ENCODE peak calls at places on chromosome 17, in five cellular contexts. Q is K562, P is SK-N-SH, M is GM12878, T is HepG2. X is an unnamed sample.

GRCh38 chr17:36697907-36698526 is 96.6 kb downstream of the MRM1 start:
- DNase-seq in M (no peak), T (no peak), P (no peak), Q (no peak), X (no peak)

GRCh38 chr17:27407916-27408846 is 48.1 kb upstream of the KSR1 start:
- DNase-seq in M (no peak), P (no peak), Q (no peak), T (peak), X (no peak)

GRCh38 chr17:63961355-63962207 is 11.1 kb downstream of the SCN4A start:
- DNase-seq in M (no peak), Q (peak), P (peak), T (peak), X (no peak)

GRCh38 chr17:49588726-49589555 is 13.3 kb downstream of the NXPH3 start:
- DNase-seq in Q (no peak), P (peak), T (no peak), M (no peak), X (no peak)

GRCh38 chr17:78665952-78666920 is 89.0 kb upstream of the DNAH17 start:
- DNase-seq in M (no peak), P (no peak), Q (peak), T (peak), X (peak)

GRCh38 chr17:40686192-40686591 is 17.4 kb downstream of the KRT24 start:
- DNase-seq in P (no peak), T (no peak), Q (no peak), M (no peak), X (no peak)

GRCh38 chr17:17783121-17783824 is 53.5 kb downstream of the SREBF1 start:
- DNase-seq in M (peak), Q (peak), T (no peak), P (peak), X (no peak)

GRCh38 chr17:39665642-39666221 is 583 bp downstream of the TCAP start:
- DNase-seq in M (no peak), Q (no peak), T (no peak), P (peak), X (no peak)

GRCh38 chr17:79243603-79243990 is 169.0 kb downstream of the ENGASE start:
- DNase-seq in Q (no peak), P (no peak), M (no peak), T (no peak), X (no peak)

GRCh38 chr17:78921437-78921971 is 3.7 kb downstream of the TIMP2 start:
- DNase-seq in P (peak), Q (peak), M (no peak), T (no peak), X (no peak)

GRCh38 chr17:64418506-64419339 is 28.1 kb upstream of the PECAM1 start:
- DNase-seq in Q (peak), M (no peak), T (peak), P (peak), X (peak)

GRCh38 chr17:2222901-2223616 is 80.5 kb downstream of the SMG6 start:
- DNase-seq in M (peak), T (no peak), P (no peak), Q (no peak), X (no peak)

GRCh38 chr17:50173335-50173941 is 7.6 kb downstream of the SGCA start:
- DNase-seq in Q (no peak), M (no peak), T (no peak), P (peak), X (no peak)

GRCh38 chr17:63942309-63942985 is 10.3 kb upstream of the CD79B start:
- DNase-seq in M (no peak), T (no peak), P (no peak), Q (no peak), X (no peak)

GRCh38 chr17:42686520-42687137 is 4.3 kb downstream of the CNTNAP1 start:
- DNase-seq in T (no peak), P (peak), Q (no peak), M (no peak), X (no peak)

GRCh38 chr17:63434951-63435571 is 11.0 kb downstream of the CYB561 start:
- DNase-seq in T (no peak), P (peak), Q (no peak), M (no peak), X (no peak)

GRCh38 chr17:42554250-42555121 is 1.8 kb downstream of the HSD17B1 start:
- DNase-seq in P (peak), T (peak), M (no peak), Q (peak), X (peak)

GRCh38 chr17:79664925-79665738 is 54.3 kb upstream of the RBFOX3 start:
- DNase-seq in Q (no peak), M (no peak), P (peak), T (no peak), X (no peak)

GRCh38 chr17:56834380-56835258 is 668 bp downstream of the DGKE start:
- DNase-seq in Q (peak), P (peak), T (peak), M (peak), X (peak)

GRCh38 chr17:37779554-37779953 is 34.7 kb upstream of the HNF1B start:
- DNase-seq in M (no peak), P (no peak), Q (no peak), T (no peak), X (no peak)

GRCh38 chr17:40062347-40063033 is at the start of gene THRA:
- DNase-seq in P (peak), T (no peak), Q (peak), M (no peak), X (peak)

GRCh38 chr17:79610151-79610645 is 653 bp downstream of the RBFOX3 start:
- DNase-seq in M (no peak), Q (no peak), T (no peak), P (peak), X (no peak)

GRCh38 chr17:8836821-8837426 is 30.6 kb downstream of the PIK3R6 start:
- DNase-seq in Q (no peak), M (no peak), P (no peak), T (no peak), X (no peak)
- TF ChIP-seq REST in Q (no peak), M (no peak), P (no peak), T (no peak), X (no peak)

GRCh38 chr17:21020622-21021021 is 22.2 kb downstream of the USP22 start:
- DNase-seq in P (no peak), T (no peak), M (no peak), Q (no peak), X (no peak)
- TF ChIP-seq GABPA in P (no peak), T (no peak), M (no peak), Q (no peak), X (no peak)

GRCh38 chr17:73165616-73166404 is 1.0 kb downstream of the SSTR2 start:
- DNase-seq in M (no peak), Q (no peak), T (no peak), P (peak), X (no peak)
- H3K27ac ChIP-seq in M (peak), Q (no peak), T (no peak), P (no peak), X (no peak)

GRCh38 chr17:8859804-8860430 is 7.6 kb downstream of the PIK3R6 start:
- DNase-seq in P (no peak), M (no peak), T (no peak), Q (no peak), X (no peak)

GRCh38 chr17:8859029-8859803 is 8.3 kb downstream of the PIK3R6 start:
- DNase-seq in M (no peak), Q (peak), P (no peak), T (peak), X (no peak)

GRCh38 chr17:8855477-8856204 is 11.8 kb downstream of the PIK3R6 start:
- DNase-seq in P (no peak), Q (no peak), T (no peak), M (peak), X (no peak)

GRCh38 chr17:8857919-8858318 is 9.6 kb downstream of the PIK3R6 start:
- DNase-seq in Q (no peak), P (no peak), M (peak), T (no peak), X (no peak)

DNA sequence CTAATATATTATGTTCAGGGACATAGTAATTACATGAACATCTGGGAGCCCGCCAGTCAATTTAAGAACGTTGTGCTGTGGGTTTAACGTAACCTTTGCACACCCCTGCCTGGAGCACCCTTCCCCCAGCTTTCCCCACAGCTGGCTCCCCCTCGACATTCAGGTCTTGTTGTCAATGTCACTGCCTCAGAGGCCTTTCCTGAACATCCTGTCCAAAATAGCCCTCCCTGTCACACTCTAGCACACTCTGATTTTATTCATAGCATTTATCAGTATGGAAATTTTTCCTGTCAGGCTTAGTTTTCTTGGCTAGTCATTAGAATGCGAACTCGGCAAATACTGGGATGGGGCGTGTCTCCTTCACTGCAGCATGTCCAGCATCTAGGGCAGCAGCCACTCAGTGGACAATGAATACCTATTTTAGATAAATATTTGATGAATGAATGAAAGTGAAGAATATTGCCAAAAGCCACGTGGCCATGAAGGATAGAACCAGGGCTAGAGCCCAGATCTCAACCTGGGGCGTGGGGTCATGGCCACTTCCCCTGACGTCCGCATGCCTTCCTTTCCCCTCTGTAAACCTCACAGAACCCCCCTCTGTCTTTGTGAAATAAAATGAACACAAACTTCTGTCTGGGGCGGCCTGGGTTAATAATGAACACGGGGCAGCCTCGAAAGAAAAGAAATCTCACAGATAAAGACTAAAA is 10.5 kb downstream of the PIK3R6 start:
- DNase-seq in M (no peak), Q (no peak), P (no peak), T (no peak), X (no peak)
- TF ChIP-seq REST in M (no peak), Q (no peak), P (no peak), T (no peak), X (no peak)

DNA sequence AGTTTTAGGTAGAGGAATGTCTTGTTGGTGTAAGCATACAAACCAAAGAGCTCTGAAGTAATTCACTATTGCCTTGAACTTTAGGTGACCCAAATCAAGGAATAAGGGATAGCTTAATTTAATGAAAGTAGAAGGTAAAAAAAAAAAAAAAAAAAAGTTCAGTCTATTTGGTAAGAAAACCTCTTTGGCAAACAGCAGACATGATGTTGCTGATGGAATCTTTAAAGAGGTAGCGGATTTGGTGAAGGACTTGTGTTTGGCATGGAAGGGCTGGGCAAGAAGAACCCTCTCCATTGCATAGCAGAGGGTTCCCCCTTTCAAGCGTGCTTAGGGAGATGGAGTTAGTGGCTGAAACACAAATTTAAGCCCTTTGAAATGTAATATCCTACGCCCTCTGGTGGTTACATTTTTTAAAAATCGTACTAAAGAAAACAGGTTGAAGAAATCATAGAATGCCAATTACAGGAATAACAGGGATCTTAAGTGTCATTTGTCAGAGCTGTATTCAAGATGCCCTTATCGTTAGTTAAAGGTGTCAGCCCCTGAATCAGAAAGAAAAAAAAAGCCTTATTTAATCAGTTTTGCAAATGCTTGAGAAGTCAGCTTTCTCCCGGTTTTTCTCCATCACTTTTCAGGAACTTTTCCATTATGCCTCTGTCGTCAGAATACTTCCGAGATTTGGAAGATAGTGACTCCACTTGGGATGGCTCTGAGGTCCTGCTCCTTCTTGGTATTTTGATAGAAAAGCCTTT is 383.1 kb downstream of the KCNJ2 start:
- DNase-seq in M (peak), P (peak), T (peak), Q (peak), X (peak)
- TF ChIP-seq GABPA in M (no peak), P (no peak), T (no peak), Q (no peak), X (no peak)

GRCh38 chr17:4858880-4859260 is 25.7 kb downstream of the MINK1 start:
- DNase-seq in T (no peak), P (peak), M (no peak), Q (no peak), X (no peak)

GRCh38 chr17:4860651-4861050 is 27.5 kb downstream of the MINK1 start:
- DNase-seq in Q (no peak), T (no peak), M (no peak), P (no peak), X (no peak)

GRCh38 chr17:4862720-4863119 is 29.6 kb downstream of the MINK1 start:
- DNase-seq in M (no peak), Q (no peak), P (no peak), T (no peak), X (no peak)

GRCh38 chr17:4859816-4860625 is 26.9 kb downstream of the MINK1 start:
- DNase-seq in Q (no peak), T (no peak), P (no peak), M (no peak), X (no peak)

GRCh38 chr17:4861052-4861451 is 27.9 kb downstream of the MINK1 start:
- DNase-seq in Q (no peak), M (no peak), P (no peak), T (no peak), X (no peak)
- H3K27ac ChIP-seq in Q (no peak), M (no peak), P (no peak), T (no peak), X (no peak)